ENCODE peak calls at places on chromosomes 7 and 10, in seven cellular contexts. P is WERI-Rb-1, N is AG04450, R is AG09309, F is astrocyte of the spinal cord, E is uterus, Q is fibroblast of the aortic adventitia. Z is an unnamed sample.

GRCh38 chr7:88254721-88255120 is 34.9 kb upstream of the SRI start:
- DNase-seq in R (no peak), N (no peak), E (no peak), P (no peak), Q (peak), F (no peak), Z (peak)

GRCh38 chr7:14738086-14738485 is 164.5 kb downstream of the DGKB start:
- DNase-seq in N (no peak), Q (no peak), P (no peak), F (no peak), E (no peak), R (no peak), Z (no peak)

GRCh38 chr10:133105686-133106390 is 18.1 kb downstream of the ADGRA1 start:
- DNase-seq in N (no peak), P (no peak), E (no peak), Q (no peak), R (no peak), F (no peak), Z (no peak)

GRCh38 chr10:34102917-34103506 is 712.1 kb downstream of the PARD3 start:
- DNase-seq in E (peak), Q (peak), P (no peak), R (peak), N (peak), F (no peak), Z (peak)

GRCh38 chr7:94410471-94411466 is 16.1 kb downstream of the COL1A2 start:
- DNase-seq in E (no peak), Q (peak), N (no peak), R (no peak), F (no peak), P (no peak), Z (peak)

GRCh38 chr7:91264924-91265681 is 870 bp downstream of the FZD1 start:
- DNase-seq in R (no peak), N (no peak), Q (peak), F (peak), E (peak), P (peak), Z (peak)

GRCh38 chr7:55245271-55245723 is 119.8 kb upstream of the LANCL2 start:
- DNase-seq in P (no peak), R (peak), Q (peak), E (no peak), N (no peak), F (peak), Z (peak)

GRCh38 chr7:142872106-142872675 is 13.4 kb downstream of the TRPV6 start:
- DNase-seq in N (no peak), F (no peak), P (no peak), R (no peak), E (no peak), Q (no peak), Z (no peak)

GRCh38 chr10:43170491-43170890 is 32.2 kb downstream of the CSGALNACT2 start:
- DNase-seq in E (no peak), N (no peak), P (no peak), R (no peak), F (peak), Q (peak), Z (peak)

GRCh38 chr7:98879198-98879988 is 1.1 kb downstream of the TRRAP start:
- DNase-seq in Q (no peak), R (no peak), P (peak), F (no peak), N (no peak), E (no peak), Z (peak)

GRCh38 chr7:28671526-28671925 is 259.2 kb downstream of the CREB5 start:
- DNase-seq in P (no peak), Q (no peak), N (no peak), R (no peak), F (no peak), E (no peak), Z (no peak)

GRCh38 chr7:55472928-55473725 is 99.2 kb downstream of the VOPP1 start:
- DNase-seq in E (no peak), Q (no peak), N (no peak), F (no peak), R (no peak), P (no peak), Z (no peak)

GRCh38 chr7:3649250-3649649 is 348.2 kb downstream of the SDK1 start:
- DNase-seq in E (no peak), N (no peak), Q (no peak), P (no peak), F (no peak), R (no peak), Z (peak)

GRCh38 chr10:124739119-124739921 is 4.9 kb downstream of the FAM53B start:
- DNase-seq in F (no peak), P (no peak), E (peak), Q (peak), R (no peak), N (no peak), Z (no peak)

GRCh38 chr10:88689366-88689765 is 16.7 kb upstream of the LIPK start:
- DNase-seq in E (no peak), P (no peak), Q (no peak), R (no peak), N (no peak), F (no peak), Z (no peak)

GRCh38 chr10:88687853-88688467 is 18.1 kb upstream of the LIPK start:
- DNase-seq in N (no peak), R (no peak), F (peak), E (no peak), P (no peak), Q (peak), Z (peak)

DNA sequence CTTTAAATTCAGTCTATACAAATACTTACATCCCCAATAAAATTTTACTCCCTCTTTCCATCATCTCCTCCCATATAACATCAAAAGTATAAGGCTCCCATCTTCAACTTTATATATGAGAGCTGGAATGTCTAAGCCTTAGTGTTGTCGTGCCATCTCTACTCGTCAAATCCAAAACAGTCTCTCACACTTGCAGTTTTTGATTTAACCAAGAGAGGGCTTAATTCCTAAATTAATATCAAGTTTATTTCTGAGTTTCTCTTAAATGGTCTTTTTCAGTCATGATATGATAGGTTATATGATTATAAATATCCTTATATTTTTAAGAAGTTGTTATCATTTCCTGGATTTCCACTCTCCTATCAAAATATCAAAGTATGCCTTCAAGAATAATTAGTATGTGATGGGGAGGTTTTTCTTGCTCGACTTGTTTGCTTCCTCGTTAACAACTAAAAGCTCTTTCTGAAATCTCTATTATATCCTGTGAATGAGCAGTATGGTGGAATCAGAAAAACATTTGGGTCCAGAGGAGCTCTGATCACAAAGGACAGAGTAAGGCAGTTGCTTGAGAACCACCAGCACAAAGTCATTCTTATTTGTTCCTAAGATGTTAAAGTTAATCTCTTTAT is 12.5 kb upstream of the LIPK start:
- DNase-seq in N (no peak), Q (peak), E (no peak), P (no peak), F (no peak), R (no peak), Z (peak)
- TF ChIP-seq CTCF in N (peak), Q (peak), E (no peak), P (no peak), F (peak), R (peak), Z (peak)

GRCh38 chr7:22561356-22561755 is 61.4 kb upstream of the STEAP1B start:
- DNase-seq in P (no peak), Q (peak), N (peak), F (peak), R (peak), E (peak), Z (peak)

GRCh38 chr7:22561895-22562593 is 62.1 kb upstream of the STEAP1B start:
- DNase-seq in N (no peak), E (no peak), Q (peak), R (no peak), F (peak), P (no peak), Z (peak)

GRCh38 chr7:22563621-22564241 is 63.7 kb upstream of the STEAP1B start:
- DNase-seq in Q (peak), E (no peak), F (peak), R (no peak), N (no peak), P (no peak), Z (no peak)

GRCh38 chr7:22564511-22565045 is 64.6 kb upstream of the STEAP1B start:
- DNase-seq in P (no peak), Q (peak), F (peak), R (peak), E (no peak), N (no peak), Z (peak)

GRCh38 chr7:22563115-22563514 is 63.1 kb upstream of the STEAP1B start:
- DNase-seq in P (no peak), Q (no peak), N (no peak), E (no peak), F (no peak), R (no peak), Z (no peak)
- H3K4me3 ChIP-seq in P (no peak), Q (no peak), N (peak), E (no peak), F (no peak), R (peak), Z (no peak)

GRCh38 chr10:106175760-106176377 is 988.6 kb downstream of the SORCS1 start:
- DNase-seq in P (no peak), Q (peak), N (no peak), E (no peak), R (no peak), F (peak), Z (peak)
- TF ChIP-seq CTCF in P (no peak), Q (peak), N (peak), E (no peak), R (peak), F (peak), Z (peak)

DNA sequence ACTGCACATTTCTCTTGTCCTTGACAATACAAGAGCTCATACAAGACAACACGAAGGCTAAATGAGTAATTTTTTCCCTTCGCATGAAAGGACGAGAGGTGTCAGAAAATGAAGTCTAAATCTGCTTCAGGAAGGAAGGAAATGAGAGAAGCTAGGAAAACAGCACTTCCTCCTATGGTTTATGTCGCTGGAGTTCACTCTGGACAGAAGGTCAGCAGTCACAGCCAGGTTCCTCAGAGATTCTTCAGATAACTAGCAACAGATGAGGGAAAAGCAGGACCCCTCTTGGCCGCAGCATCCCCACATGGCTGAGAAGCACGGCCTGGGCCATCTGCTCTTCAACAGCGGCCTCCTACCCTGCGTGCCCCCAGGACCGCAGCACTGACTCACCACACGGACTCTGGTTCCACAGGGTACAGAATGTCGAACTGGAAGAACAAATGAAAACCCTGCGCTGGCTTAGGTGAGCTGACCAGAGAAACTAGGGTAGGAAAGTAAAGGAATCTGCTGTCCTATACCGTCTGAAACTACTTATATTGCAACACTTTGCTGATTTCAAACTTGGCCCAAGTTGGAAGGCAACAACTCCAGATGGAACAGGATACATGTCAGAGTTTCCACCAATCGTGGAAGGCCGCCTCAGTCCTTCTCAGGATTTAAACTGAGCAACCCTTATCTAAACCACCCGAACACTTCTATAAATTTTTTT is 26.3 kb downstream of the DNMBP start:
- DNase-seq in F (peak), N (no peak), Q (peak), E (peak), R (no peak), P (peak), Z (peak)
- H3K4me3 ChIP-seq in F (no peak), N (peak), Q (peak), E (peak), R (no peak), P (no peak), Z (peak)

GRCh38 chr10:98331888-98332287 is 63.9 kb upstream of the LOXL4 start:
- DNase-seq in R (no peak), P (peak), E (no peak), Q (no peak), N (no peak), F (no peak), Z (no peak)
- TF ChIP-seq CTCF in R (peak), P (peak), E (no peak), Q (peak), N (peak), F (peak), Z (peak)

GRCh38 chr10:16863766-16864165 is 46.5 kb upstream of the RSU1 start:
- DNase-seq in E (no peak), R (no peak), P (no peak), N (no peak), F (no peak), Q (no peak), Z (no peak)

GRCh38 chr10:16866861-16867260 is 49.6 kb upstream of the RSU1 start:
- DNase-seq in E (no peak), F (no peak), P (no peak), N (no peak), Q (no peak), R (no peak), Z (no peak)

GRCh38 chr10:16867556-16867955 is 50.3 kb upstream of the RSU1 start:
- DNase-seq in E (no peak), F (peak), N (no peak), Q (peak), P (no peak), R (no peak), Z (peak)

GRCh38 chr10:16870331-16870730 is 53.1 kb upstream of the RSU1 start:
- DNase-seq in E (no peak), N (no peak), F (no peak), Q (no peak), R (no peak), P (no peak), Z (no peak)

DNA sequence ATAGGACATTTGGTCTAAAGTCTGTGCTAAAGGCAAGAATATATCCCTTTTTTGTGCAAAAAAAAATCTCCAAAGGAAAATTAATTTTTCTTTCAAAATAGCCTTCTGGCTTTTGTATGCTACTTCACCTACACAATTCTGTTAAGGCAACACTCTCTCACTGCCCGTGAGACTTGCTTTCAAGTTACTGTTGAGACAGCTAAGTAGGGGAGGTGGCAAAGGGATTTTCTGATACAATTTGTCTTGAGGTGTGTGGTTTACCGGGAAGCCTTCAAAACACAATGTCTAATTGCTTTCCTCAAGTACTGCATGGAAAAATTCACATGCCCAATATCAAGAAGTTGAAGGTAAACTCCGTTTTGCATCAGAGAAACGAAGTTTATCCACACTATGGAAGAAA is 50.8 kb upstream of the RSU1 start:
- DNase-seq in R (no peak), E (no peak), F (no peak), Q (no peak), N (no peak), P (no peak), Z (no peak)
- H3K4me3 ChIP-seq in R (no peak), E (no peak), F (no peak), Q (no peak), N (no peak), P (no peak), Z (no peak)

GRCh38 chr10:114708717-114709352 is 50.8 kb upstream of the ABLIM1 start:
- DNase-seq in N (peak), F (peak), R (peak), Q (peak), P (no peak), E (no peak), Z (peak)
- TF ChIP-seq CTCF in N (no peak), F (no peak), R (no peak), Q (no peak), P (no peak), E (no peak), Z (no peak)